ENCODE peak calls at places on chromosomes 13 and 19, in five cellular contexts. O, H, G, C and J are unnamed samples.
A peak's percentile ranks its signal among the peaks of the same experiment; 100 is the strongest.

GRCh38 chr13:44293908-44294735 is 79.5 kb upstream of the SERP2 start:
- DNase-seq in O (no peak), H (no peak), G (no peak), C (no peak), J (no peak)

GRCh38 chr19:28727133-28727834 is 485.7 kb downstream of the UQCRFS1 start:
- DNase-seq in O (no peak), H (peak; percentile 26), G (no peak), C (no peak), J (no peak)

GRCh38 chr13:71786815-71787214 is 80.2 kb downstream of the DACH1 start:
- DNase-seq in O (no peak), H (no peak), G (no peak), C (no peak), J (no peak)

GRCh38 chr19:54906819-54907218 is 871 bp downstream of the NCR1 start:
- DNase-seq in O (no peak), H (no peak), G (no peak), C (no peak), J (no peak)

GRCh38 chr19:10158071-10158470 is 36.7 kb downstream of the DNMT1 start:
- DNase-seq in O (no peak), H (no peak), G (no peak), C (no peak), J (no peak)

GRCh38 chr13:33129886-33130285 is 113.7 kb downstream of the KL start:
- DNase-seq in O (no peak), H (no peak), G (no peak), C (no peak), J (no peak)

GRCh38 chr19:23665651-23666410 is 21.2 kb downstream of the ZNF675 start:
- DNase-seq in O (no peak), H (no peak), G (no peak), C (no peak), J (no peak)

GRCh38 chr19:46173886-46174475 is 25.9 kb downstream of the IGFL2 start:
- DNase-seq in O (no peak), H (no peak), G (no peak), C (no peak), J (no peak)

GRCh38 chr13:51589793-51590192 is 5.5 kb downstream of the WDFY2 start:
- DNase-seq in O (no peak), H (no peak), G (no peak), C (no peak), J (no peak)

GRCh38 chr13:34265016-34265692 is 447.2 kb downstream of the RFC3 start:
- DNase-seq in O (no peak), H (no peak), G (no peak), C (no peak), J (peak; percentile 30)

GRCh38 chr13:84362777-84363176 is 480.5 kb upstream of the SLITRK1 start:
- DNase-seq in O (no peak), H (no peak), G (no peak), C (no peak), J (peak; percentile 7)

GRCh38 chr13:112062619-112063308 is 4.2 kb upstream of the SOX1 start:
- DNase-seq in O (no peak), H (no peak), G (no peak), C (no peak), J (no peak)

GRCh38 chr13:29969286-29969685 is 118.9 kb upstream of the UBL3 start:
- DNase-seq in O (no peak), H (peak; percentile 86), G (no peak), C (no peak), J (peak; percentile 10)

GRCh38 chr13:108947551-108948030 is 318.2 kb downstream of the MYO16 start:
- DNase-seq in O (no peak), H (no peak), G (no peak), C (no peak), J (no peak)

GRCh38 chr19:6238643-6239281 is 41.0 kb downstream of the MLLT1 start:
- DNase-seq in O (no peak), H (no peak), G (no peak), C (no peak), J (peak; percentile 37)

GRCh38 chr13:86788624-86789023 is 882.5 kb upstream of the SLITRK5 start:
- DNase-seq in O (no peak), H (no peak), G (no peak), C (no peak), J (no peak)

GRCh38 chr19:10288662-10289166 is 1.0 kb upstream of the ICAM5 start:
- DNase-seq in O (no peak), H (no peak), G (no peak), C (no peak), J (no peak)

GRCh38 chr19:7534531-7534980 is 961 bp upstream of the PNPLA6 start:
- DNase-seq in O (peak; percentile 70), H (peak; percentile 67), G (peak; percentile 50), C (peak; percentile 35), J (peak; percentile 36)

GRCh38 chr19:1259206-1259872 is 9.8 kb upstream of the CIRBP start:
- DNase-seq in O (no peak), H (peak; percentile 79), G (no peak), C (peak; percentile 72), J (no peak)

GRCh38 chr13:27524981-27525975 is 74.9 kb upstream of the MTIF3 start:
- DNase-seq in O (no peak), H (no peak), G (no peak), C (no peak), J (no peak)

GRCh38 chr19:49889687-49890348 is 6.9 kb downstream of the IL4I1 start:
- DNase-seq in O (no peak), H (no peak), G (peak; percentile 85), C (peak; percentile 56), J (peak; percentile 51)

GRCh38 chr13:76634431-76635191 is 251.6 kb downstream of the KCTD12 start:
- DNase-seq in O (no peak), H (no peak), G (no peak), C (no peak), J (no peak)

GRCh38 chr19:52453324-52454094 is at the start of gene ZNF578:
- DNase-seq in O (peak; percentile 33), H (peak; percentile 65), G (no peak), C (peak; percentile 79), J (peak; percentile 69)

GRCh38 chr13:102721800-102722231 is 27.0 kb upstream of the METTL21C start:
- DNase-seq in O (no peak), H (peak; percentile 37), G (no peak), C (no peak), J (no peak)

GRCh38 chr19:38670921-38671398 is 23.5 kb downstream of the ACTN4 start:
- DNase-seq in O (no peak), H (no peak), G (no peak), C (no peak), J (no peak)

GRCh38 chr19:33677745-33678426 is 56.1 kb downstream of the CHST8 start:
- DNase-seq in O (no peak), H (no peak), G (no peak), C (no peak), J (no peak)

GRCh38 chr13:42720116-42720857 is 61.1 kb upstream of the FAM216B start:
- DNase-seq in O (no peak), H (peak; percentile 93), G (peak; percentile 39), C (no peak), J (peak; percentile 94)

GRCh38 chr19:4581381-4582111 is 22.1 kb upstream of the SEMA6B start:
- DNase-seq in O (no peak), H (no peak), G (peak; percentile 66), C (no peak), J (peak; percentile 15)